ENCODE peak calls at places on chromosomes 4 and X, in eight cellular contexts. One of them, this sample, is unnamed.

GRCh38 chr4:86939737-86940141 is 4.9 kb downstream of the AFF1 start:
- DNase-seq in SK-N-DZ: no peak
- DNase-seq in brain microvascular endothelial cell: no peak
- DNase-seq in GDM1: no peak
- DNase-seq in MV-4-11: no peak
- DNase-seq in bronchial epithelial cell: no peak
- DNase-seq in posterior vena cava: no peak
- DNase-seq in RKO: no peak
- DNase-seq in this sample: no peak

GRCh38 chr4:186416451-186417060 is 138.8 kb downstream of the MTNR1A start:
- DNase-seq in MV-4-11: no peak
- DNase-seq in SK-N-DZ: no peak
- DNase-seq in posterior vena cava: no peak
- DNase-seq in bronchial epithelial cell: no peak
- DNase-seq in RKO: no peak
- DNase-seq in brain microvascular endothelial cell: no peak
- DNase-seq in GDM1: no peak
- DNase-seq in this sample: no peak

GRCh38 chr4:7193040-7193958 is 961 bp downstream of the SORCS2 start:
- DNase-seq in brain microvascular endothelial cell: no peak
- DNase-seq in SK-N-DZ: no peak
- DNase-seq in RKO: no peak
- DNase-seq in GDM1: no peak
- DNase-seq in MV-4-11: no peak
- DNase-seq in posterior vena cava: peak; percentile 78
- DNase-seq in bronchial epithelial cell: no peak
- DNase-seq in this sample: no peak

GRCh38 chrX:109732319-109732779 is 708 bp downstream of the ACSL4 start:
- DNase-seq in RKO: peak; percentile 81
- DNase-seq in MV-4-11: peak; percentile 71
- DNase-seq in SK-N-DZ: peak; percentile 12
- DNase-seq in posterior vena cava: no peak
- DNase-seq in GDM1: no peak
- DNase-seq in brain microvascular endothelial cell: no peak
- DNase-seq in bronchial epithelial cell: peak; percentile 72
- DNase-seq in this sample: no peak

GRCh38 chr4:150136036-150136435 is 57.8 kb downstream of the DCLK2 start:
- DNase-seq in brain microvascular endothelial cell: peak; percentile 30
- DNase-seq in MV-4-11: no peak
- DNase-seq in RKO: no peak
- DNase-seq in GDM1: no peak
- DNase-seq in bronchial epithelial cell: no peak
- DNase-seq in SK-N-DZ: no peak
- DNase-seq in posterior vena cava: no peak
- DNase-seq in this sample: no peak

GRCh38 chr4:37762294-37763163 is 64.0 kb upstream of the PGM2 start:
- DNase-seq in MV-4-11: peak; percentile 13
- DNase-seq in SK-N-DZ: no peak
- DNase-seq in RKO: peak; percentile 35
- DNase-seq in bronchial epithelial cell: peak; percentile 99
- DNase-seq in brain microvascular endothelial cell: peak; percentile 52
- DNase-seq in GDM1: no peak
- DNase-seq in posterior vena cava: no peak
- DNase-seq in this sample: no peak

GRCh38 chr4:2834001-2834921 is 9.4 kb upstream of the ADD1 start:
- DNase-seq in bronchial epithelial cell: no peak
- DNase-seq in posterior vena cava: peak; percentile 73
- DNase-seq in SK-N-DZ: no peak
- DNase-seq in MV-4-11: no peak
- DNase-seq in brain microvascular endothelial cell: no peak
- DNase-seq in RKO: no peak
- DNase-seq in GDM1: no peak
- DNase-seq in this sample: no peak

GRCh38 chr4:120841580-120841979 is 80.9 kb downstream of the PRDM5 start:
- DNase-seq in brain microvascular endothelial cell: no peak
- DNase-seq in bronchial epithelial cell: no peak
- DNase-seq in posterior vena cava: no peak
- DNase-seq in RKO: no peak
- DNase-seq in SK-N-DZ: no peak
- DNase-seq in MV-4-11: no peak
- DNase-seq in GDM1: no peak
- DNase-seq in this sample: no peak

GRCh38 chr4:121951570-121952110 is at the start of gene TRPC3:
- DNase-seq in brain microvascular endothelial cell: no peak
- DNase-seq in SK-N-DZ: peak; percentile 4
- DNase-seq in bronchial epithelial cell: no peak
- DNase-seq in GDM1: no peak
- DNase-seq in posterior vena cava: peak; percentile 82
- DNase-seq in MV-4-11: no peak
- DNase-seq in RKO: no peak
- DNase-seq in this sample: no peak

GRCh38 chrX:48478806-48479205 is 2.8 kb downstream of the FTSJ1 start:
- DNase-seq in GDM1: no peak
- DNase-seq in bronchial epithelial cell: no peak
- DNase-seq in brain microvascular endothelial cell: no peak
- DNase-seq in SK-N-DZ: no peak
- DNase-seq in RKO: no peak
- DNase-seq in posterior vena cava: no peak
- DNase-seq in MV-4-11: no peak
- DNase-seq in this sample: no peak

GRCh38 chr4:186699298-186699697 is 24.4 kb downstream of the FAT1 start:
- DNase-seq in MV-4-11: no peak
- DNase-seq in posterior vena cava: no peak
- DNase-seq in RKO: no peak
- DNase-seq in SK-N-DZ: no peak
- DNase-seq in bronchial epithelial cell: peak; percentile 88
- DNase-seq in brain microvascular endothelial cell: no peak
- DNase-seq in GDM1: no peak
- DNase-seq in this sample: no peak

GRCh38 chr4:48227662-48228061 is 42.0 kb downstream of the TEC start:
- DNase-seq in brain microvascular endothelial cell: no peak
- DNase-seq in bronchial epithelial cell: no peak
- DNase-seq in RKO: no peak
- DNase-seq in SK-N-DZ: no peak
- DNase-seq in MV-4-11: peak; percentile 99
- DNase-seq in posterior vena cava: no peak
- DNase-seq in GDM1: no peak
- DNase-seq in this sample: no peak

GRCh38 chrX:42752730-42753129 is 25.2 kb downstream of the PPP1R2C start:
- DNase-seq in bronchial epithelial cell: no peak
- DNase-seq in SK-N-DZ: no peak
- DNase-seq in GDM1: no peak
- DNase-seq in MV-4-11: no peak
- DNase-seq in posterior vena cava: no peak
- DNase-seq in brain microvascular endothelial cell: no peak
- DNase-seq in RKO: no peak
- DNase-seq in this sample: no peak

GRCh38 chr4:25368315-25368714 is 8.7 kb upstream of the ANAPC4 start:
- DNase-seq in bronchial epithelial cell: no peak
- DNase-seq in RKO: no peak
- DNase-seq in MV-4-11: no peak
- DNase-seq in SK-N-DZ: no peak
- DNase-seq in posterior vena cava: no peak
- DNase-seq in brain microvascular endothelial cell: no peak
- DNase-seq in GDM1: no peak
- DNase-seq in this sample: no peak

GRCh38 chrX:114166601-114167000 is 417.3 kb upstream of the HTR2C start:
- DNase-seq in SK-N-DZ: no peak
- DNase-seq in RKO: no peak
- DNase-seq in GDM1: no peak
- DNase-seq in brain microvascular endothelial cell: no peak
- DNase-seq in bronchial epithelial cell: no peak
- DNase-seq in MV-4-11: no peak
- DNase-seq in posterior vena cava: no peak
- DNase-seq in this sample: no peak

GRCh38 chr4:114040319-114041116 is 61.1 kb upstream of the ARSJ start:
- DNase-seq in MV-4-11: no peak
- DNase-seq in brain microvascular endothelial cell: peak; percentile 1
- DNase-seq in GDM1: no peak
- DNase-seq in posterior vena cava: no peak
- DNase-seq in SK-N-DZ: no peak
- DNase-seq in RKO: no peak
- DNase-seq in bronchial epithelial cell: no peak
- DNase-seq in this sample: no peak

GRCh38 chr4:128862608-128863313 is 53.3 kb downstream of the JADE1 start:
- DNase-seq in SK-N-DZ: no peak
- DNase-seq in GDM1: no peak
- DNase-seq in RKO: no peak
- DNase-seq in brain microvascular endothelial cell: no peak
- DNase-seq in posterior vena cava: no peak
- DNase-seq in bronchial epithelial cell: peak; percentile 11
- DNase-seq in MV-4-11: no peak
- DNase-seq in this sample: no peak

GRCh38 chrX:22097295-22097694 is 65.2 kb downstream of the PHEX start:
- DNase-seq in posterior vena cava: no peak
- DNase-seq in brain microvascular endothelial cell: no peak
- DNase-seq in bronchial epithelial cell: peak; percentile 58
- DNase-seq in RKO: no peak
- DNase-seq in SK-N-DZ: no peak
- DNase-seq in GDM1: no peak
- DNase-seq in MV-4-11: no peak
- DNase-seq in this sample: no peak

GRCh38 chrX:5042563-5042962 is 1186.1 kb downstream of the NLGN4X start:
- DNase-seq in MV-4-11: no peak
- DNase-seq in SK-N-DZ: no peak
- DNase-seq in bronchial epithelial cell: no peak
- DNase-seq in posterior vena cava: no peak
- DNase-seq in RKO: no peak
- DNase-seq in brain microvascular endothelial cell: no peak
- DNase-seq in GDM1: no peak
- DNase-seq in this sample: no peak

GRCh38 chrX:106415276-106415895 is 196.4 kb upstream of the RADX start:
- DNase-seq in GDM1: no peak
- DNase-seq in bronchial epithelial cell: peak; percentile 22
- DNase-seq in brain microvascular endothelial cell: peak; percentile 23
- DNase-seq in MV-4-11: peak; percentile 20
- DNase-seq in posterior vena cava: no peak
- DNase-seq in SK-N-DZ: peak; percentile 2
- DNase-seq in RKO: peak; percentile 64
- DNase-seq in this sample: no peak

GRCh38 chrX:155645180-155645579 is 32.4 kb upstream of the TMLHE start:
- DNase-seq in GDM1: no peak
- DNase-seq in SK-N-DZ: no peak
- DNase-seq in RKO: no peak
- DNase-seq in brain microvascular endothelial cell: no peak
- DNase-seq in bronchial epithelial cell: no peak
- DNase-seq in posterior vena cava: no peak
- DNase-seq in MV-4-11: no peak
- DNase-seq in this sample: no peak

GRCh38 chr4:184287697-184288255 is 70.1 kb upstream of the ENPP6 start:
- DNase-seq in MV-4-11: no peak
- DNase-seq in GDM1: no peak
- DNase-seq in RKO: no peak
- DNase-seq in posterior vena cava: no peak
- DNase-seq in SK-N-DZ: no peak
- DNase-seq in brain microvascular endothelial cell: peak; percentile 47
- DNase-seq in bronchial epithelial cell: peak; percentile 69
- DNase-seq in this sample: peak; percentile 58

This sample was measured in hippocampal formation.